ENCODE peak calls at places on chromosome 21, in five cellular contexts. I is CD4-positive, alpha-beta memory T cell; V is fibroblast of villous mesenchyme; D is uterus; W is suprapubic skin. R is an unnamed sample.

GRCh38 chr21:41805038-41805437 is 38.2 kb upstream of the RIPK4 start:
- DNase-seq in V (peak; percentile 30), D (no peak), I (no peak), W (no peak), R (no peak)

GRCh38 chr21:40253112-40253511 is 385.9 kb downstream of the PCP4 start:
- DNase-seq in V (no peak), D (no peak), W (no peak), I (no peak), R (no peak)

GRCh38 chr21:31897311-31897710 is 24.5 kb downstream of the HUNK start:
- DNase-seq in I (no peak), D (peak; percentile 40), W (peak; percentile 56), V (no peak), R (no peak)

GRCh38 chr21:25636727-25637126 is 2.3 kb upstream of the JAM2 start:
- DNase-seq in V (no peak), D (no peak), W (no peak), I (no peak), R (no peak)

GRCh38 chr21:38067086-38067739 is 151.0 kb upstream of the KCNJ6 start:
- DNase-seq in V (peak; percentile 3), I (no peak), D (no peak), W (no peak), R (no peak)

GRCh38 chr21:14900058-14900457 is 164.7 kb downstream of the NRIP1 start:
- DNase-seq in D (no peak), V (no peak), W (no peak), I (no peak), R (no peak)

GRCh38 chr21:45982758-45983731 is 1.5 kb downstream of the COL6A1 start:
- DNase-seq in I (no peak), D (peak; percentile 40), W (peak; percentile 79), V (no peak), R (no peak)

GRCh38 chr21:36538761-36539160 is 58.8 kb upstream of the CLDN14 start:
- DNase-seq in I (no peak), V (no peak), W (no peak), D (no peak), R (no peak)

GRCh38 chr21:18053151-18053550 is 191.5 kb upstream of the CHODL start:
- DNase-seq in W (no peak), I (no peak), V (no peak), D (no peak), R (no peak)

GRCh38 chr21:41160036-41160435 is 7.9 kb upstream of the BACE2 start:
- DNase-seq in D (no peak), V (no peak), I (no peak), W (no peak), R (no peak)

GRCh38 chr21:29184047-29184446 is 53.6 kb downstream of the MAP3K7CL start:
- DNase-seq in D (no peak), I (no peak), W (no peak), V (no peak), R (no peak)

GRCh38 chr21:29181799-29182470 is 51.5 kb downstream of the MAP3K7CL start:
- DNase-seq in D (no peak), V (peak; percentile 96), I (no peak), W (no peak), R (no peak)

GRCh38 chr21:29185633-29186032 is 55.2 kb downstream of the MAP3K7CL start:
- DNase-seq in W (no peak), I (no peak), V (no peak), D (no peak), R (no peak)

GRCh38 chr21:29185172-29185571 is 54.7 kb downstream of the MAP3K7CL start:
- DNase-seq in I (no peak), D (no peak), W (no peak), V (no peak), R (no peak)

GRCh38 chr21:29182674-29183073 is 52.2 kb downstream of the MAP3K7CL start:
- DNase-seq in I (no peak), D (no peak), V (no peak), W (no peak), R (no peak)
- H3K4me3 ChIP-seq in I (no peak overlapping the region), D (no peak overlapping the region), V (peak overlapping the region; percentile 57), W (no peak overlapping the region), R (peak overlapping the region; percentile 63)

GRCh38 chr21:35048183-35048601 is 910 bp downstream of the RUNX1 start:
- DNase-seq in D (no peak), V (peak; percentile 21), I (no peak), W (no peak), R (no peak)

GRCh38 chr21:35046880-35047229 is 2.2 kb downstream of the RUNX1 start:
- DNase-seq in W (no peak), I (no peak), D (no peak), V (no peak), R (no peak)

GRCh38 chr21:35045539-35046222 is 3.4 kb downstream of the RUNX1 start:
- DNase-seq in V (no peak), D (no peak), W (no peak), I (peak; percentile 78), R (no peak)

GRCh38 chr21:35044770-35045538 is 4.1 kb downstream of the RUNX1 start:
- DNase-seq in V (no peak), I (no peak), D (no peak), W (no peak), R (no peak)

GRCh38 chr21:35046223-35046690 is 2.8 kb downstream of the RUNX1 start:
- DNase-seq in I (no peak), D (no peak), W (no peak), V (no peak), R (no peak)
- H3K4me3 ChIP-seq in I (peak overlapping the region; percentile 73), D (no peak overlapping the region), W (peak overlapping the region; percentile 36), V (no peak overlapping the region), R (peak overlapping the region; percentile 61)

GRCh38 chr21:44708866-44709425 is 2.4 kb downstream of the TSPEAR start:
- DNase-seq in V (no peak), W (no peak), D (no peak), I (no peak), R (no peak)
- H3K4me3 ChIP-seq in V (no peak overlapping the region), W (peak overlapping the region; percentile 36), D (no peak overlapping the region), I (peak overlapping the region; percentile 24), R (peak overlapping the region; percentile 36)

DNA sequence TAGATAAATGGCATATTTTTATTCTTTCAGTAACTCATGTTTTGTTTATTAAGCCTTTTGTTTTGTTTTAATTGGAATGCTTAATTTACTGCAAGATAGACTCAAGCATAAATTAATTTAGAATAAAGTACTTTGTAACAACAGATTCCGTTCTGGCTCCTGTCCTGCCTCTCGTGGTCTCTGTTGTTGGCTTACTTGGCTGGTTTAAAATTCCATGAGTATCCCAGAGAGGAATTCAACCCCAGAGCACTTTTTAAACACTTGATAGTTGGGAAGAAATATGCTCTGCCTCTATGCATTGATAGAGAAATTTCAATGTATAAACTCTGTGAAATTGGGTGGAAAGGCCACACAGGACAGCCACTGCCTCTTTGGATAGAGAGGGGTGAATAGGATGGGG is 89.7 kb downstream of the ATP5PO start:
- DNase-seq in W (no peak), D (peak; percentile 45), V (peak; percentile 62), I (no peak), R (no peak)
- H3K4me3 ChIP-seq in W (no peak overlapping the region), D (no peak overlapping the region), V (no peak overlapping the region), I (no peak overlapping the region), R (peak overlapping the region; percentile 26)